ENCODE peak calls at places on chromosomes 16 and 17, in nine cellular contexts. F, E, V, L, X, I, Y, P and W are unnamed samples.

GRCh38 chr16:85963746-85964370 is 64.9 kb downstream of the IRF8 start:
- DNase-seq in F (no peak), E (no peak), V (no peak), L (no peak), X (no peak), I (no peak), Y (no peak), P (peak; percentile 82), W (no peak)

GRCh38 chr16:66902648-66903543 is 15.8 kb downstream of the CDH16 start:
- DNase-seq in F (no peak), E (no peak), V (no peak), L (no peak), X (peak; percentile 38), I (no peak), Y (no peak), P (no peak), W (no peak)

GRCh38 chr17:3792481-3792880 is 8.5 kb downstream of the ITGAE start:
- DNase-seq in F (no peak), E (no peak), V (no peak), L (no peak), X (no peak), I (no peak), Y (no peak), P (no peak), W (no peak)

GRCh38 chr16:17160285-17160854 is 310.4 kb downstream of the XYLT1 start:
- DNase-seq in F (no peak), E (no peak), V (no peak), L (no peak), X (no peak), I (no peak), Y (no peak), P (no peak), W (no peak)

GRCh38 chr16:11500720-11501346 is 85.9 kb downstream of the LITAF start:
- DNase-seq in F (no peak), E (no peak), V (no peak), L (no peak), X (no peak), I (no peak), Y (no peak), P (no peak), W (no peak)

GRCh38 chr17:42233994-42234393 is 39.7 kb upstream of the GHDC start:
- DNase-seq in F (no peak), E (no peak), V (no peak), L (no peak), X (no peak), I (no peak), Y (no peak), P (no peak), W (no peak)

GRCh38 chr16:24771779-24772157 is 42.3 kb downstream of the TNRC6A start:
- DNase-seq in F (no peak), E (peak; percentile 50), V (no peak), L (no peak), X (no peak), I (no peak), Y (no peak), P (no peak), W (no peak)

GRCh38 chr17:16491703-16492612 is at the start of gene LRRC75A:
- DNase-seq in F (no peak), E (no peak), V (no peak), L (no peak), X (peak; percentile 88), I (no peak), Y (no peak), P (peak; percentile 28), W (no peak)

DNA sequence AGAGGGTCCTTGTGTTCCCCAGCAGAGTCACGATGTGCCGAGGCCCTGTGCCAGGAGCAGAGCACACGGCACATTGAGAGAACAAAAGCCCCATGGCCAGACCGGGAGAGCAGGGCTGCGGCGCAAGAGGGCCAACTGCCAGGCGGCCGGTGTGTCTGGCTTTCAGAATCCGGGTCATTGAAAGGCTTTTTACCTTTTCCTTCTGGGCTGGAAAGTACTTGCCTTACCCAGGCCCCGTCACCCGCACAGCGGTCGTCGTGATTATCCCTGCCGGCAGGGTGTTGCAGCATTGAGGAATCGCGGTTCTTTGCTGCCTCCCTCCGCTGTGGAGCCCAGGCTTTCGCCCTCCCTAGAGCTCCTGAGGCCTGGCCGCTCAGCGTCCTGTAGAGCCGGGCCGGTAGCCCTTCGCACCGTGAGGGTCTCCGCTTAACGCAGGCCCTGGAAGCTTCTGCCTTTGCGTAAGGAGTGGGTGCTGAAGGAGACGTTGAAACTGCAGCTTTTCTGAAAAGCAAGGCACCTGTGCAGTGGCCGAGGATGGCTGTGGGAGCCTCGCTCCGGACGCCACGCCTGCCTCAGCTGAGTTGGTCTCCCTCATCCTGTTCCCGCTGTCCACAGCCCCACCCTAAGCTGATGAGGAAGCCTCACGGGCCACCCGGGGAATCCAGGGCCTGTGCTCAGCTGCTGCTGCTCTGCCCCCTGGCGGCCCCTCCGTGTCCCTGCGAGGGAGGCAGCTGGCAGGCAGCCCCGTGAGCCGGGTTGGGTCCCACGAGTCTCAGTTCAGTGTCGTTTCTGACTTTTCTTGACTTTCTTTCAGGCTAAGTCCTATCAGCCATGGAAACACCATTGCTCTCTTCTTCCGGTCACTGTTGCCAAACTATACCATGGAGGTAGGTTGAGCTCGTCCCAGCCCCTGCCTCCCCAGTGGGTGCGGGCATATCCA is 8.6 kb upstream of the MC1R start:
- DNase-seq in F (no peak), E (peak; percentile 60), V (peak; percentile 42), L (peak; percentile 35), X (peak; percentile 93), I (no peak), Y (peak; percentile 86), P (peak; percentile 76), W (no peak)
- TF ChIP-seq POLR2AphosphoS5 in F (no peak), E (no peak), V (peak; percentile 57), L (no peak), X (peak; percentile 88), I (no peak), Y (no peak), P (peak; percentile 40), W (peak; percentile 53)

GRCh38 chr16:72785886-72786285 is 262.0 kb downstream of the ZFHX3 start:
- DNase-seq in F (no peak), E (no peak), V (no peak), L (no peak), X (no peak), I (no peak), Y (no peak), P (no peak), W (no peak)

GRCh38 chr16:72787519-72788268 is 260.2 kb downstream of the ZFHX3 start:
- DNase-seq in F (no peak), E (no peak), V (no peak), L (peak; percentile 94), X (peak; percentile 90), I (no peak), Y (peak; percentile 84), P (peak; percentile 86), W (peak; percentile 93)

GRCh38 chr16:72788269-72788809 is 259.6 kb downstream of the ZFHX3 start:
- DNase-seq in F (no peak), E (no peak), V (no peak), L (peak; percentile 86), X (no peak), I (no peak), Y (no peak), P (no peak), W (no peak)

GRCh38 chr16:72787130-72787518 is 260.8 kb downstream of the ZFHX3 start:
- DNase-seq in F (no peak), E (no peak), V (no peak), L (no peak), X (peak; percentile 72), I (no peak), Y (no peak), P (no peak), W (no peak)

DNA sequence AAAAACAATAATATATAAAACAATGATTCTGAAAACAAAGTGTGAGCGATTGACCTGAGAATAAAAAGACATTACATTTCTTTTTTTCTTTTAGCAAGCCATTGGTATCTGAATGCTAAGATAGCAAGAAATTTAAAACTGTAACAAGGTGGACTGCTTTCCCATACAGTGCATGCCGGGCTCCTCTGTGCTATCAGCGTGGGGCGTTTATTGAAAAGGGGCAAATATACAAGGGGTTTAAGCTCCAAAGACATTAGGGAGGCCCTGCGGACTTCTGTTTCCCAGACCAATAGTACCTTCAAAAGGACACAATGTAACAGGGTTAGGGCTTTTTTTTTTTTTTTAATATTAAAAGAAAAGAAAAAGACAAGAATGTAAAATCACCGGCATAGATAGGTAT is 261.3 kb downstream of the ZFHX3 start:
- DNase-seq in F (no peak), E (no peak), V (no peak), L (no peak), X (no peak), I (no peak), Y (no peak), P (no peak), W (peak; percentile 74)
- H3K4me3 ChIP-seq in F (no peak overlapping the region), E (no peak overlapping the region), V (no peak overlapping the region), L (no peak overlapping the region), X (no peak overlapping the region), I (no peak overlapping the region), Y (no peak overlapping the region), P (no peak overlapping the region), W (no peak overlapping the region)

DNA sequence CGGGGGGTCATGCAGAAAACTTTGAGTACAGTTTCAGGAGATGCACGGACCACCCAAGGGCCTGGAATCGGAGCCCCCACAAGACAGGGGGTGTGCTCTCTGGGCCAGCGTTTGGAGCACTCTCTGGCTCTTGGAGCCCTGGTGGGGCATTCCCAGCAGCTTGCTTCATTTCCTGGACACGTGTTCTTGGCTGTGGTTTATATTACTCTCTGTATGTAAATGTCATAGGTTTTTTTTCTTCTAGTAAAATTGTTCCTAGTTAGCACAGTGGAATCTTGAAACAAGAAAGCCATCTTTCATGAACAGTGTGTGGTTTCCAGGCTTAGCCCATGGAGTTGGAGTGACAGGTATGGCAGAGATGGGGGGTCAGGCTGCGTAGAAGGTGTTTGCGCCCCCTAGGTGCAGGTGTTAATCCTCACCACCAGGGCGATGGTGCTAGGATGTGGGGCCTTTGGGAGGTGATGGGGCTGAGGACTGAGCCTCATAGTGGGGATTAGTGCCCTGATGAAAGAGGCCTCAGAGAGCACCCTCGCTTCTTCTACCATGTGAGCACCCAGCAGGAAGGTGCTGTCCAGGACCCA is 79.8 kb downstream of the JPH3 start:
- DNase-seq in F (no peak), E (peak; percentile 42), V (peak; percentile 10), L (no peak), X (no peak), I (no peak), Y (no peak), P (no peak), W (no peak)
- TF ChIP-seq POLR2AphosphoS5 in F (no peak), E (no peak), V (no peak), L (no peak), X (no peak), I (no peak), Y (no peak), P (no peak), W (no peak)

DNA sequence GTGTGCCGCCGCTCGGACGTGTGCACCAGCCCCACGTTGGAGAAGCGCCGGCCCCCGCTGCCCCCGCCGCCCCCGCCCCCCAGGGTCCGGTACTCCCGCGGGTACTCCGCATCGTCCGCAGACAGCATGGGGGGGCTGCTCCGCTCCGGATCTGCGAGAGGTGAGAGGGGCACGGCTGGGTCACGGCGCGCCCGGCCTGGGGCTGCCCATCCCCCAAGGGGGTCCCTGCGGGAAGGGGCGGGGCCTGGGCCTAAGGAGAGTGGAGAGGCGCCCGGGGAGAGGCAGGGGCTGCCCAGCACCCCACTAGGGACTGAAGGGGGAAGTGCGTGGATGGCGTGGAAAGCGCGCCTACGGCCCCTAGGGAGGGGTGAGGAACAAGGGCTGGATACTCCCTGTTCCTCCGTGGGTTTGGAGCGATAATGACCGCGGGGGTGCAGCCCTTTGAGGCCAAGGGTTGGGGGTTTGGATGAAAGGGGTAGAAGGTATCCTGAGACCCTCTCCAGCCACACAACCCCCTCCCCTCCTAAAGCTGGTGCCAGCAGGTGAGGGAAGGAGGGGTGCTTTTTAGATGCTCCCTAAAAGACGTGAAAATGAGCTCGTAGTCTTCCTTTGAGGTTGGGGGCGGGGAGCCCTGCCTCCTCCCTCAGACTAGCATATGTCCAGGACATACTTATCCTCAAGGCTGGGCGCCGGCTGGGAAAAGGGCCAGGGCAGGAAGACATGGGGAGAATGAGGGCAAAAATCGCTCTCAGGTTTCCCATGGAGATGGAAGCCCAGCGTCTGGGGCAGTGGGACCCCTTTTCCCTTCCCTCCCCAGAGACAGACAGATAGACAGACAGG is 26.9 kb downstream of the SRCIN1 start:
- DNase-seq in F (no peak), E (no peak), V (no peak), L (no peak), X (no peak), I (no peak), Y (no peak), P (no peak), W (no peak)
- H3K4me3 ChIP-seq in F (no peak overlapping the region), E (no peak overlapping the region), V (no peak overlapping the region), L (no peak overlapping the region), X (no peak overlapping the region), I (no peak overlapping the region), Y (peak overlapping the region; percentile 34), P (no peak overlapping the region), W (peak overlapping the region; percentile 13)